ENCODE peak calls at places on chromosomes 5 and 9, in six cellular contexts. One of them, this sample, is unnamed.

GRCh38 chr5:172050070-172050469 is 43.6 kb upstream of the FBXW11 start:
- DNase-seq in RWPE2: no peak
- DNase-seq in neural progenitor cell: no peak
- DNase-seq in AG04450: no peak
- DNase-seq in uterus: no peak
- DNase-seq in upper lobe of left lung: no peak
- DNase-seq in this sample: no peak

GRCh38 chr9:3863114-3863528 is 337.3 kb upstream of the RFX3 start:
- DNase-seq in neural progenitor cell: no peak
- DNase-seq in RWPE2: no peak
- DNase-seq in uterus: no peak
- DNase-seq in AG04450: no peak
- DNase-seq in upper lobe of left lung: no peak
- DNase-seq in this sample: peak; percentile 77

GRCh38 chr9:68560131-68560844 is 19.6 kb upstream of the TMEM252 start:
- DNase-seq in AG04450: peak; percentile 39
- DNase-seq in neural progenitor cell: peak; percentile 53
- DNase-seq in RWPE2: no peak
- DNase-seq in uterus: peak; percentile 62
- DNase-seq in upper lobe of left lung: no peak
- DNase-seq in this sample: peak; percentile 84

GRCh38 chr9:94846739-94847138 is 120.2 kb downstream of the AOPEP start:
- DNase-seq in neural progenitor cell: no peak
- DNase-seq in AG04450: no peak
- DNase-seq in upper lobe of left lung: no peak
- DNase-seq in RWPE2: no peak
- DNase-seq in uterus: no peak
- DNase-seq in this sample: no peak

GRCh38 chr9:127822108-127822507 is 19.4 kb downstream of the FPGS start:
- DNase-seq in neural progenitor cell: no peak
- DNase-seq in AG04450: no peak
- DNase-seq in upper lobe of left lung: no peak
- DNase-seq in uterus: no peak
- DNase-seq in RWPE2: no peak
- DNase-seq in this sample: no peak

GRCh38 chr9:135326141-135326540 is 153.4 kb upstream of the PPP1R26 start:
- DNase-seq in AG04450: no peak
- DNase-seq in upper lobe of left lung: peak; percentile 69
- DNase-seq in uterus: no peak
- DNase-seq in neural progenitor cell: no peak
- DNase-seq in RWPE2: no peak
- DNase-seq in this sample: no peak

GRCh38 chr5:146249801-146250200 is 46.4 kb downstream of the RBM27 start:
- DNase-seq in neural progenitor cell: no peak
- DNase-seq in AG04450: no peak
- DNase-seq in uterus: no peak
- DNase-seq in upper lobe of left lung: no peak
- DNase-seq in RWPE2: no peak
- DNase-seq in this sample: no peak

GRCh38 chr5:149129181-149129580 is 12.1 kb upstream of the ABLIM3 start:
- DNase-seq in RWPE2: no peak
- DNase-seq in neural progenitor cell: no peak
- DNase-seq in uterus: no peak
- DNase-seq in AG04450: no peak
- DNase-seq in upper lobe of left lung: no peak
- DNase-seq in this sample: peak; percentile 31

GRCh38 chr5:106106384-106106783 is 1564.4 kb downstream of the EFNA5 start:
- DNase-seq in RWPE2: no peak
- DNase-seq in uterus: no peak
- DNase-seq in AG04450: no peak
- DNase-seq in neural progenitor cell: no peak
- DNase-seq in upper lobe of left lung: no peak
- DNase-seq in this sample: no peak

GRCh38 chr9:86580688-86581087 is 226.5 kb upstream of the TUT7 start:
- DNase-seq in RWPE2: no peak
- DNase-seq in AG04450: no peak
- DNase-seq in upper lobe of left lung: no peak
- DNase-seq in uterus: peak; percentile 58
- DNase-seq in neural progenitor cell: no peak
- DNase-seq in this sample: peak; percentile 43
- H3K4me3 ChIP-seq in RWPE2: no peak overlapping the region
- H3K4me3 ChIP-seq in AG04450: no peak overlapping the region
- H3K4me3 ChIP-seq in upper lobe of left lung: no peak overlapping the region
- H3K4me3 ChIP-seq in uterus: no peak overlapping the region
- H3K4me3 ChIP-seq in neural progenitor cell: no peak overlapping the region
- H3K4me3 ChIP-seq in this sample: no peak overlapping the region

GRCh38 chr5:139368613-139369012 is 14.5 kb downstream of the SLC23A1 start:
- DNase-seq in RWPE2: no peak
- DNase-seq in upper lobe of left lung: no peak
- DNase-seq in uterus: no peak
- DNase-seq in AG04450: no peak
- DNase-seq in neural progenitor cell: no peak
- DNase-seq in this sample: no peak
- TF ChIP-seq CTCF in RWPE2: peak; percentile 29
- TF ChIP-seq CTCF in upper lobe of left lung: no peak
- TF ChIP-seq CTCF in uterus: no peak
- TF ChIP-seq CTCF in AG04450: no peak
- TF ChIP-seq CTCF in neural progenitor cell: peak; percentile 10
- TF ChIP-seq CTCF in this sample: no peak

GRCh38 chr5:170297589-170298462 is at the start of gene LCP2:
- DNase-seq in uterus: no peak
- DNase-seq in AG04450: no peak
- DNase-seq in neural progenitor cell: no peak
- DNase-seq in upper lobe of left lung: no peak
- DNase-seq in RWPE2: no peak
- DNase-seq in this sample: no peak

GRCh38 chr5:170293273-170293672 is 4.3 kb downstream of the LCP2 start:
- DNase-seq in AG04450: no peak
- DNase-seq in RWPE2: no peak
- DNase-seq in uterus: no peak
- DNase-seq in upper lobe of left lung: no peak
- DNase-seq in neural progenitor cell: no peak
- DNase-seq in this sample: no peak

GRCh38 chr5:170296036-170296934 is 1.3 kb downstream of the LCP2 start:
- DNase-seq in RWPE2: no peak
- DNase-seq in uterus: no peak
- DNase-seq in AG04450: no peak
- DNase-seq in upper lobe of left lung: no peak
- DNase-seq in neural progenitor cell: no peak
- DNase-seq in this sample: no peak

GRCh38 chr5:170300361-170301013 is 2.9 kb upstream of the LCP2 start:
- DNase-seq in uterus: no peak
- DNase-seq in RWPE2: no peak
- DNase-seq in neural progenitor cell: no peak
- DNase-seq in AG04450: no peak
- DNase-seq in upper lobe of left lung: no peak
- DNase-seq in this sample: no peak

GRCh38 chr5:170296935-170297588 is 515 bp downstream of the LCP2 start:
- DNase-seq in RWPE2: no peak
- DNase-seq in AG04450: no peak
- DNase-seq in upper lobe of left lung: no peak
- DNase-seq in neural progenitor cell: no peak
- DNase-seq in uterus: no peak
- DNase-seq in this sample: no peak
- H3K4me3 ChIP-seq in RWPE2: no peak overlapping the region
- H3K4me3 ChIP-seq in AG04450: no peak overlapping the region
- H3K4me3 ChIP-seq in upper lobe of left lung: peak overlapping the region; percentile 70
- H3K4me3 ChIP-seq in neural progenitor cell: no peak overlapping the region
- H3K4me3 ChIP-seq in uterus: no peak overlapping the region
- H3K4me3 ChIP-seq in this sample: no peak overlapping the region

DNA sequence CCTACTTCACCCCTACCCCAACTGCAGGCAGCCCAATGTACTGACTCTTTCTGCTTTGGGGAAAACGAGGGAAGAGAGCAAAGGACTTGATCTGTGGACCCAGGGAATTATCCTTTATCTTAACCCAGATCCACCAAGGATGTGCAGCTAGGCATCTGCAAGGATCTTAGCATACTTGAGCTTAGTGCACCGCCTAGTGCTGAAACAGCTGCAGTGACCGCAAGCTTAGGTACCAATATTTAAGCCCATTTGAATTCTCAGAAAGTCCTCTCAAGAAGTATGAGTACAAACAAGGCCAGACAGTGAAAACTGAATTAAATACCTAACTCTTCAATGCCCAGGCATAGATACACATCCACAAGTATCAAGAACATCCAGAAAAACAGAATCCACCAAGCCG is 576.7 kb upstream of the ADAMTS16 start:
- DNase-seq in neural progenitor cell: peak; percentile 85
- DNase-seq in uterus: no peak
- DNase-seq in RWPE2: no peak
- DNase-seq in AG04450: no peak
- DNase-seq in upper lobe of left lung: no peak
- DNase-seq in this sample: peak; percentile 51
- TF ChIP-seq CTCF in neural progenitor cell: peak; percentile 87
- TF ChIP-seq CTCF in uterus: no peak
- TF ChIP-seq CTCF in RWPE2: peak; percentile 56
- TF ChIP-seq CTCF in AG04450: no peak
- TF ChIP-seq CTCF in upper lobe of left lung: no peak
- TF ChIP-seq CTCF in this sample: peak; percentile 52